ENCODE peak calls at places on chromosomes 12 and 14, in five cellular contexts. N is left ventricle myocardium inferior, P is transverse colon, G is lung, S is colonic mucosa. T is an unnamed sample.
A peak's percentile ranks its signal among the peaks of the same experiment; 100 is the strongest.

GRCh38 chr12:237026-237815 is 23.3 kb upstream of the SLC6A12 start:
- DNase-seq in N (no peak), P (peak; percentile 23), G (no peak), S (peak; percentile 56), T (no peak)

GRCh38 chr14:56087824-56088571 is 30.2 kb upstream of the PELI2 start:
- DNase-seq in N (no peak), P (no peak), G (no peak), S (no peak), T (no peak)

GRCh38 chr14:72478397-72479025 is 415.4 kb downstream of the DPF3 start:
- DNase-seq in N (no peak), P (no peak), G (no peak), S (no peak), T (no peak)

GRCh38 chr12:28777603-28778365 is 371.3 kb upstream of the FAR2 start:
- DNase-seq in N (no peak), P (no peak), G (no peak), S (no peak), T (no peak)

GRCh38 chr12:15336772-15337553 is 14.7 kb downstream of the PTPRO start:
- DNase-seq in N (no peak), P (no peak), G (no peak), S (no peak), T (peak; percentile 32)

GRCh38 chr12:121580959-121581680 is at the start of gene KDM2B:
- DNase-seq in N (peak; percentile 21), P (peak; percentile 24), G (no peak), S (peak; percentile 45), T (no peak)

GRCh38 chr14:52061380-52061779 is 7.5 kb downstream of the NID2 start:
- DNase-seq in N (peak; percentile 63), P (no peak), G (no peak), S (no peak), T (no peak)

GRCh38 chr14:72476657-72477499 is 417.0 kb downstream of the DPF3 start:
- DNase-seq in N (peak; percentile 45), P (peak; percentile 32), G (peak; percentile 31), S (no peak), T (peak; percentile 66)

GRCh38 chr12:122024132-122024785 is 2.6 kb downstream of the BCL7A start:
- DNase-seq in N (no peak), P (no peak), G (no peak), S (no peak), T (no peak)

GRCh38 chr12:105507311-105508035 is 177.0 kb downstream of the C12orf75 start:
- DNase-seq in N (no peak), P (no peak), G (no peak), S (no peak), T (no peak)

GRCh38 chr12:101695698-101696097 is 1.7 kb upstream of the CHPT1 start:
- DNase-seq in N (no peak), P (no peak), G (no peak), S (no peak), T (no peak)

GRCh38 chr14:101620821-101621785 is 59.8 kb downstream of the DIO3 start:
- DNase-seq in N (no peak), P (no peak), G (no peak), S (no peak), T (no peak)

GRCh38 chr12:122691566-122691965 is 11.6 kb downstream of the HCAR2 start:
- DNase-seq in N (no peak), P (no peak), G (no peak), S (no peak), T (no peak)

GRCh38 chr12:47218191-47218654 is 138.5 kb upstream of the AMIGO2 start:
- DNase-seq in N (no peak), P (no peak), G (no peak), S (no peak), T (no peak)

GRCh38 chr14:60590907-60591510 is 58.3 kb downstream of the SIX1 start:
- DNase-seq in N (no peak), P (no peak), G (no peak), S (no peak), T (peak; percentile 60)

GRCh38 chr14:54676822-54677708 is 110.1 kb downstream of the SAMD4A start:
- DNase-seq in N (no peak), P (no peak), G (no peak), S (no peak), T (peak; percentile 79)

GRCh38 chr12:68867606-68868005 is 59.6 kb downstream of the MDM2 start:
- DNase-seq in N (no peak), P (no peak), G (no peak), S (no peak), T (no peak)

GRCh38 chr12:98385636-98386035 is 129.8 kb upstream of the TMPO start:
- DNase-seq in N (no peak), P (no peak), G (no peak), S (no peak), T (no peak)

GRCh38 chr12:41188841-41189394 is 798 bp downstream of the PDZRN4 start:
- DNase-seq in N (no peak), P (no peak), G (no peak), S (no peak), T (no peak)

GRCh38 chr14:70955543-70956480 is 48.6 kb downstream of the PCNX1 start:
- DNase-seq in N (no peak), P (no peak), G (no peak), S (no peak), T (no peak)

GRCh38 chr14:73757381-73757780 is 43.2 kb upstream of the PNMA1 start:
- DNase-seq in N (no peak), P (no peak), G (no peak), S (no peak), T (no peak)

GRCh38 chr14:91883770-91884169 is 16.4 kb upstream of the TC2N start:
- DNase-seq in N (peak; percentile 69), P (no peak), G (no peak), S (no peak), T (no peak)

GRCh38 chr12:124655317-124656213 is 88.2 kb upstream of the NCOR2 start:
- DNase-seq in N (peak; percentile 86), P (peak; percentile 59), G (peak; percentile 61), S (peak; percentile 66), T (peak; percentile 50)

GRCh38 chr12:56631790-56632700 is 1.9 kb upstream of the BAZ2A start:
- DNase-seq in N (peak; percentile 81), P (peak; percentile 89), G (peak; percentile 67), S (peak; percentile 91), T (no peak)

GRCh38 chr12:95204141-95204866 is 13.0 kb downstream of the FGD6 start:
- DNase-seq in N (no peak), P (peak; percentile 55), G (peak; percentile 38), S (peak; percentile 48), T (no peak)

GRCh38 chr12:15808250-15808971 is 19.2 kb upstream of the EPS8 start:
- DNase-seq in N (no peak), P (no peak), G (no peak), S (no peak), T (no peak)

GRCh38 chr12:110928700-110929099 is 8.3 kb upstream of the MYL2 start:
- DNase-seq in N (peak; percentile 81), P (no peak), G (no peak), S (no peak), T (no peak)

GRCh38 chr12:127479256-127479655 is 787.7 kb upstream of the TMEM132C start:
- DNase-seq in N (no peak), P (no peak), G (no peak), S (no peak), T (no peak)

GRCh38 chr14:61493239-61493638 is 171.9 kb downstream of the PRKCH start:
- DNase-seq in N (no peak), P (no peak), G (no peak), S (no peak), T (no peak)

GRCh38 chr14:58598028-58598850 is 39.5 kb upstream of the DACT1 start:
- DNase-seq in N (no peak), P (no peak), G (no peak), S (no peak), T (no peak)

GRCh38 chr12:6867407-6868210 is at the start of gene TPI1:
- DNase-seq in N (peak; percentile 88), P (peak; percentile 90), G (peak; percentile 85), S (peak; percentile 88), T (no peak)

GRCh38 chr12:6869049-6870021 is 2.0 kb downstream of the TPI1 start:
- DNase-seq in N (peak; percentile 69), P (peak; percentile 90), G (peak; percentile 89), S (peak; percentile 93), T (no peak)

GRCh38 chr12:6868211-6869048 is 1.1 kb downstream of the TPI1 start:
- DNase-seq in N (no peak), P (no peak), G (no peak), S (no peak), T (no peak)

GRCh38 chr12:6866163-6866919 is 990 bp upstream of the TPI1 start:
- DNase-seq in N (no peak), P (no peak), G (no peak), S (no peak), T (no peak)

GRCh38 chr12:6866920-6867406 is 368 bp upstream of the TPI1 start:
- DNase-seq in N (no peak), P (no peak), G (no peak), S (no peak), T (no peak)
- H3K36me3 ChIP-seq in N (peaks cover 60% of the 10 kb centered on the region), P (no peaks in the 10 kb centered on the region), G (peaks cover 3% of the 10 kb centered on the region), S (peaks cover 12% of the 10 kb centered on the region), T (peaks cover 38% of the 10 kb centered on the region)

GRCh38 chr14:23518716-23519115 is 32.8 kb downstream of the ZFHX2 start:
- DNase-seq in N (no peak), P (no peak), G (no peak), S (no peak), T (no peak)
- TF ChIP-seq CTCF in N (no peak), P (no peak), G (no peak), S (no peak), T (no peak)

GRCh38 chr12:114710151-114710550 is 26.2 kb upstream of the TBX3 start:
- DNase-seq in N (no peak), P (no peak), G (no peak), S (no peak), T (no peak)

GRCh38 chr12:114711689-114712152 is 27.7 kb upstream of the TBX3 start:
- DNase-seq in N (no peak), P (no peak), G (no peak), S (no peak), T (no peak)

GRCh38 chr12:114713466-114714215 is 29.7 kb upstream of the TBX3 start:
- DNase-seq in N (no peak), P (no peak), G (no peak), S (no peak), T (no peak)

GRCh38 chr12:114709112-114709511 is 25.1 kb upstream of the TBX3 start:
- DNase-seq in N (no peak), P (no peak), G (no peak), S (no peak), T (no peak)
- H3K27me3 ChIP-seq in N (peaks cover 95% of the 10 kb centered on the region), P (peaks cover 39% of the 10 kb centered on the region), G (no peaks in the 10 kb centered on the region), S (no peaks in the 10 kb centered on the region), T (no peaks in the 10 kb centered on the region)

GRCh38 chr12:6327591-6328041 is 14.3 kb downstream of the TNFRSF1A start:
- DNase-seq in N (no peak), P (no peak), G (no peak), S (no peak), T (no peak)

GRCh38 chr12:6328045-6328779 is 13.7 kb downstream of the TNFRSF1A start:
- DNase-seq in N (no peak), P (no peak), G (no peak), S (no peak), T (no peak)

GRCh38 chr12:6330192-6330591 is 11.7 kb downstream of the TNFRSF1A start:
- DNase-seq in N (no peak), P (no peak), G (no peak), S (no peak), T (no peak)

GRCh38 chr12:6329693-6330045 is 12.2 kb downstream of the TNFRSF1A start:
- DNase-seq in N (no peak), P (no peak), G (no peak), S (no peak), T (no peak)

GRCh38 chr12:6328945-6329692 is 12.8 kb downstream of the TNFRSF1A start:
- DNase-seq in N (no peak), P (no peak), G (no peak), S (no peak), T (no peak)
- H3K36me3 ChIP-seq in N (peaks cover 63% of the 10 kb centered on the region), P (no peaks in the 10 kb centered on the region), G (peaks cover 34% of the 10 kb centered on the region), S (peaks cover 47% of the 10 kb centered on the region), T (peaks cover 56% of the 10 kb centered on the region)

T was measured in BJ.